ENCODE peak calls at places on chromosome 17, in six cellular contexts. One of them, this sample, is unnamed.

GRCh38 chr17:75152971-75153853 is 1.1 kb downstream of the JPT1 start:
- DNase-seq in heart right ventricle: no peak
- DNase-seq in head of caudate nucleus: no peak
- DNase-seq in dorsolateral prefrontal cortex: no peak
- DNase-seq in SK-N-SH: peak; percentile 72
- DNase-seq in HFF-Myc: no peak
- DNase-seq in this sample: no peak

GRCh38 chr17:38326996-38327792 is 16.6 kb downstream of the GPR179 start:
- DNase-seq in heart right ventricle: no peak
- DNase-seq in head of caudate nucleus: peak; percentile 34
- DNase-seq in dorsolateral prefrontal cortex: no peak
- DNase-seq in SK-N-SH: peak; percentile 14
- DNase-seq in HFF-Myc: no peak
- DNase-seq in this sample: no peak

GRCh38 chr17:77424585-77425344 is 284.0 kb downstream of the SEC14L1 start:
- DNase-seq in heart right ventricle: peak; percentile 95
- DNase-seq in head of caudate nucleus: peak; percentile 81
- DNase-seq in dorsolateral prefrontal cortex: peak; percentile 68
- DNase-seq in SK-N-SH: peak; percentile 99
- DNase-seq in HFF-Myc: no peak
- DNase-seq in this sample: peak; percentile 88

GRCh38 chr17:80803451-80804428 is 187.9 kb upstream of the CHMP6 start:
- DNase-seq in heart right ventricle: no peak
- DNase-seq in head of caudate nucleus: no peak
- DNase-seq in dorsolateral prefrontal cortex: no peak
- DNase-seq in SK-N-SH: no peak
- DNase-seq in HFF-Myc: no peak
- DNase-seq in this sample: peak; percentile 63

GRCh38 chr17:4807534-4808377 is 804 bp downstream of the PLD2 start:
- DNase-seq in heart right ventricle: no peak
- DNase-seq in head of caudate nucleus: no peak
- DNase-seq in dorsolateral prefrontal cortex: no peak
- DNase-seq in SK-N-SH: peak; percentile 70
- DNase-seq in HFF-Myc: no peak
- DNase-seq in this sample: no peak

GRCh38 chr17:50055055-50055425 is 870 bp upstream of the ITGA3 start:
- DNase-seq in heart right ventricle: no peak
- DNase-seq in head of caudate nucleus: peak; percentile 54
- DNase-seq in dorsolateral prefrontal cortex: no peak
- DNase-seq in SK-N-SH: no peak
- DNase-seq in HFF-Myc: no peak
- DNase-seq in this sample: peak; percentile 55

GRCh38 chr17:18179221-18179620 is 4.4 kb upstream of the ALKBH5 start:
- DNase-seq in heart right ventricle: no peak
- DNase-seq in head of caudate nucleus: no peak
- DNase-seq in dorsolateral prefrontal cortex: no peak
- DNase-seq in SK-N-SH: no peak
- DNase-seq in HFF-Myc: no peak
- DNase-seq in this sample: no peak

GRCh38 chr17:72413077-72414031 is 292.5 kb downstream of the SOX9 start:
- DNase-seq in heart right ventricle: no peak
- DNase-seq in head of caudate nucleus: no peak
- DNase-seq in dorsolateral prefrontal cortex: no peak
- DNase-seq in SK-N-SH: no peak
- DNase-seq in HFF-Myc: no peak
- DNase-seq in this sample: no peak

GRCh38 chr17:81003711-81004335 is 12.2 kb downstream of the CHMP6 start:
- DNase-seq in heart right ventricle: no peak
- DNase-seq in head of caudate nucleus: no peak
- DNase-seq in dorsolateral prefrontal cortex: no peak
- DNase-seq in SK-N-SH: peak; percentile 80
- DNase-seq in HFF-Myc: no peak
- DNase-seq in this sample: no peak

GRCh38 chr17:83204230-83204725 is 124.9 kb downstream of the METRNL start:
- DNase-seq in heart right ventricle: no peak
- DNase-seq in head of caudate nucleus: peak; percentile 3
- DNase-seq in dorsolateral prefrontal cortex: no peak
- DNase-seq in SK-N-SH: no peak
- DNase-seq in HFF-Myc: no peak
- DNase-seq in this sample: no peak

GRCh38 chr17:56881685-56882295 is 32.1 kb downstream of the TRIM25 start:
- DNase-seq in heart right ventricle: no peak
- DNase-seq in head of caudate nucleus: no peak
- DNase-seq in dorsolateral prefrontal cortex: no peak
- DNase-seq in SK-N-SH: no peak
- DNase-seq in HFF-Myc: no peak
- DNase-seq in this sample: no peak

GRCh38 chr17:41455236-41455635 is 11.9 kb downstream of the KRT32 start:
- DNase-seq in heart right ventricle: no peak
- DNase-seq in head of caudate nucleus: no peak
- DNase-seq in dorsolateral prefrontal cortex: no peak
- DNase-seq in SK-N-SH: no peak
- DNase-seq in HFF-Myc: no peak
- DNase-seq in this sample: no peak

GRCh38 chr17:75238684-75239191 is 22.7 kb downstream of the GGA3 start:
- DNase-seq in heart right ventricle: peak; percentile 46
- DNase-seq in head of caudate nucleus: peak; percentile 58
- DNase-seq in dorsolateral prefrontal cortex: peak; percentile 43
- DNase-seq in SK-N-SH: peak; percentile 90
- DNase-seq in HFF-Myc: no peak
- DNase-seq in this sample: peak; percentile 67

GRCh38 chr17:41516828-41517283 is 1.8 kb downstream of the KRT15 start:
- DNase-seq in heart right ventricle: no peak
- DNase-seq in head of caudate nucleus: no peak
- DNase-seq in dorsolateral prefrontal cortex: no peak
- DNase-seq in SK-N-SH: no peak
- DNase-seq in HFF-Myc: no peak
- DNase-seq in this sample: no peak

GRCh38 chr17:73841431-73842060 is 197.3 kb upstream of the SDK2 start:
- DNase-seq in heart right ventricle: no peak
- DNase-seq in head of caudate nucleus: no peak
- DNase-seq in dorsolateral prefrontal cortex: no peak
- DNase-seq in SK-N-SH: peak; percentile 65
- DNase-seq in HFF-Myc: no peak
- DNase-seq in this sample: peak; percentile 21

GRCh38 chr17:66098040-66098439 is 93.9 kb downstream of the CEP112 start:
- DNase-seq in heart right ventricle: no peak
- DNase-seq in head of caudate nucleus: no peak
- DNase-seq in dorsolateral prefrontal cortex: no peak
- DNase-seq in SK-N-SH: no peak
- DNase-seq in HFF-Myc: no peak
- DNase-seq in this sample: no peak

GRCh38 chr17:55818451-55819375 is 67.9 kb downstream of the PCTP start:
- DNase-seq in heart right ventricle: no peak
- DNase-seq in head of caudate nucleus: no peak
- DNase-seq in dorsolateral prefrontal cortex: no peak
- DNase-seq in SK-N-SH: no peak
- DNase-seq in HFF-Myc: no peak
- DNase-seq in this sample: no peak

GRCh38 chr17:13393841-13394710 is 207.7 kb downstream of the HS3ST3A1 start:
- DNase-seq in heart right ventricle: no peak
- DNase-seq in head of caudate nucleus: no peak
- DNase-seq in dorsolateral prefrontal cortex: no peak
- DNase-seq in SK-N-SH: no peak
- DNase-seq in HFF-Myc: no peak
- DNase-seq in this sample: no peak

GRCh38 chr17:29757788-29758187 is 135.1 kb upstream of the CORO6 start:
- DNase-seq in heart right ventricle: no peak
- DNase-seq in head of caudate nucleus: no peak
- DNase-seq in dorsolateral prefrontal cortex: no peak
- DNase-seq in SK-N-SH: no peak
- DNase-seq in HFF-Myc: no peak
- DNase-seq in this sample: no peak

GRCh38 chr17:80475949-80476876 is at the start of gene NPTX1:
- DNase-seq in heart right ventricle: no peak
- DNase-seq in head of caudate nucleus: no peak
- DNase-seq in dorsolateral prefrontal cortex: no peak
- DNase-seq in SK-N-SH: peak; percentile 87
- DNase-seq in HFF-Myc: no peak
- DNase-seq in this sample: no peak

GRCh38 chr17:66301418-66301863 is 972 bp upstream of the PRKCA start:
- DNase-seq in heart right ventricle: no peak
- DNase-seq in head of caudate nucleus: no peak
- DNase-seq in dorsolateral prefrontal cortex: no peak
- DNase-seq in SK-N-SH: no peak
- DNase-seq in HFF-Myc: no peak
- DNase-seq in this sample: no peak

GRCh38 chr17:61942085-61942484 is 14.3 kb upstream of the INTS2 start:
- DNase-seq in heart right ventricle: no peak
- DNase-seq in head of caudate nucleus: no peak
- DNase-seq in dorsolateral prefrontal cortex: no peak
- DNase-seq in SK-N-SH: no peak
- DNase-seq in HFF-Myc: no peak
- DNase-seq in this sample: no peak

GRCh38 chr17:3678095-3678820 is 9.6 kb downstream of the EMC6 start:
- DNase-seq in heart right ventricle: no peak
- DNase-seq in head of caudate nucleus: no peak
- DNase-seq in dorsolateral prefrontal cortex: peak; percentile 52
- DNase-seq in SK-N-SH: no peak
- DNase-seq in HFF-Myc: no peak
- DNase-seq in this sample: peak; percentile 76

GRCh38 chr17:76381633-76382304 is 2.6 kb upstream of the SPHK1 start:
- DNase-seq in heart right ventricle: peak; percentile 26
- DNase-seq in head of caudate nucleus: no peak
- DNase-seq in dorsolateral prefrontal cortex: no peak
- DNase-seq in SK-N-SH: peak; percentile 38
- DNase-seq in HFF-Myc: no peak
- DNase-seq in this sample: no peak

GRCh38 chr17:3038941-3039340 is 24.5 kb downstream of the OR1D5 start:
- DNase-seq in heart right ventricle: no peak
- DNase-seq in head of caudate nucleus: no peak
- DNase-seq in dorsolateral prefrontal cortex: peak; percentile 9
- DNase-seq in SK-N-SH: no peak
- DNase-seq in HFF-Myc: no peak
- DNase-seq in this sample: no peak

GRCh38 chr17:48795444-48796162 is 21.4 kb downstream of the TTLL6 start:
- DNase-seq in heart right ventricle: no peak
- DNase-seq in head of caudate nucleus: no peak
- DNase-seq in dorsolateral prefrontal cortex: no peak
- DNase-seq in SK-N-SH: no peak
- DNase-seq in HFF-Myc: peak; percentile 21
- DNase-seq in this sample: no peak

GRCh38 chr17:41338961-41339485 is 11.6 kb downstream of the KRT33A start:
- DNase-seq in heart right ventricle: no peak
- DNase-seq in head of caudate nucleus: no peak
- DNase-seq in dorsolateral prefrontal cortex: no peak
- DNase-seq in SK-N-SH: no peak
- DNase-seq in HFF-Myc: no peak
- DNase-seq in this sample: no peak

GRCh38 chr17:11852911-11853310 is 144.4 kb downstream of the ZNF18 start:
- DNase-seq in heart right ventricle: no peak
- DNase-seq in head of caudate nucleus: no peak
- DNase-seq in dorsolateral prefrontal cortex: no peak
- DNase-seq in SK-N-SH: no peak
- DNase-seq in HFF-Myc: no peak
- DNase-seq in this sample: no peak

GRCh38 chr17:75516619-75517276 is 420 bp downstream of the TSEN54 start:
- DNase-seq in heart right ventricle: peak; percentile 54
- DNase-seq in head of caudate nucleus: no peak
- DNase-seq in dorsolateral prefrontal cortex: no peak
- DNase-seq in SK-N-SH: no peak
- DNase-seq in HFF-Myc: no peak
- DNase-seq in this sample: no peak

GRCh38 chr17:50685691-50686493 is 21.8 kb downstream of the ANKRD40 start:
- DNase-seq in heart right ventricle: no peak
- DNase-seq in head of caudate nucleus: no peak
- DNase-seq in dorsolateral prefrontal cortex: no peak
- DNase-seq in SK-N-SH: no peak
- DNase-seq in HFF-Myc: no peak
- DNase-seq in this sample: no peak

GRCh38 chr17:77842148-77842905 is 116.2 kb upstream of the TNRC6C start:
- DNase-seq in heart right ventricle: no peak
- DNase-seq in head of caudate nucleus: no peak
- DNase-seq in dorsolateral prefrontal cortex: no peak
- DNase-seq in SK-N-SH: no peak
- DNase-seq in HFF-Myc: no peak
- DNase-seq in this sample: peak; percentile 69

GRCh38 chr17:29115906-29116651 is 64.1 kb downstream of the MYO18A start:
- DNase-seq in heart right ventricle: no peak
- DNase-seq in head of caudate nucleus: peak; percentile 64
- DNase-seq in dorsolateral prefrontal cortex: no peak
- DNase-seq in SK-N-SH: peak; percentile 85
- DNase-seq in HFF-Myc: no peak
- DNase-seq in this sample: peak; percentile 80

GRCh38 chr17:8151641-8152111 is 528 bp downstream of the PER1 start:
- DNase-seq in heart right ventricle: peak; percentile 93
- DNase-seq in head of caudate nucleus: peak; percentile 82
- DNase-seq in dorsolateral prefrontal cortex: peak; percentile 79
- DNase-seq in SK-N-SH: no peak
- DNase-seq in HFF-Myc: no peak
- DNase-seq in this sample: peak; percentile 55

This sample was measured in posterior cingulate gyrus.